ENCODE peak calls at places on chromosomes 6 and 20, in five cellular contexts. One of them, this sample, is unnamed.

GRCh38 chr6:84967965-84968364 is 203.6 kb upstream of the TBX18 start:
- DNase-seq in GM23338: peak
- DNase-seq in H1: no peak
- DNase-seq in Panc1: no peak
- DNase-seq in transverse colon: no peak
- DNase-seq in this sample: no peak

GRCh38 chr20:17304785-17305184 is 77.9 kb downstream of the PCSK2 start:
- DNase-seq in GM23338: peak
- DNase-seq in transverse colon: no peak
- DNase-seq in H1: no peak
- DNase-seq in Panc1: no peak
- DNase-seq in this sample: no peak

GRCh38 chr20:444862-445426 is 17.4 kb downstream of the TBC1D20 start:
- DNase-seq in GM23338: no peak
- DNase-seq in Panc1: no peak
- DNase-seq in transverse colon: no peak
- DNase-seq in H1: no peak
- DNase-seq in this sample: no peak

GRCh38 chr6:68226460-68226859 is 408.6 kb upstream of the ADGRB3 start:
- DNase-seq in GM23338: peak
- DNase-seq in Panc1: no peak
- DNase-seq in H1: no peak
- DNase-seq in transverse colon: no peak
- DNase-seq in this sample: no peak

GRCh38 chr6:98827295-98828159 is 6.8 kb upstream of the POU3F2 start:
- DNase-seq in H1: peak
- DNase-seq in GM23338: peak
- DNase-seq in Panc1: no peak
- DNase-seq in transverse colon: no peak
- DNase-seq in this sample: no peak

GRCh38 chr6:24856954-24857670 is 58.4 kb upstream of the ARMH2 start:
- DNase-seq in H1: no peak
- DNase-seq in transverse colon: no peak
- DNase-seq in Panc1: no peak
- DNase-seq in GM23338: no peak
- DNase-seq in this sample: no peak

GRCh38 chr20:45758096-45758495 is 33.6 kb downstream of the WFDC3 start:
- DNase-seq in Panc1: no peak
- DNase-seq in GM23338: no peak
- DNase-seq in H1: no peak
- DNase-seq in transverse colon: no peak
- DNase-seq in this sample: no peak

GRCh38 chr20:10501377-10501776 is 66.3 kb downstream of the SLX4IP start:
- DNase-seq in GM23338: peak
- DNase-seq in H1: no peak
- DNase-seq in Panc1: no peak
- DNase-seq in transverse colon: no peak
- DNase-seq in this sample: no peak

GRCh38 chr6:105839266-105839665 is 246.9 kb upstream of the PRDM1 start:
- DNase-seq in Panc1: no peak
- DNase-seq in H1: no peak
- DNase-seq in GM23338: no peak
- DNase-seq in transverse colon: no peak
- DNase-seq in this sample: no peak

DNA sequence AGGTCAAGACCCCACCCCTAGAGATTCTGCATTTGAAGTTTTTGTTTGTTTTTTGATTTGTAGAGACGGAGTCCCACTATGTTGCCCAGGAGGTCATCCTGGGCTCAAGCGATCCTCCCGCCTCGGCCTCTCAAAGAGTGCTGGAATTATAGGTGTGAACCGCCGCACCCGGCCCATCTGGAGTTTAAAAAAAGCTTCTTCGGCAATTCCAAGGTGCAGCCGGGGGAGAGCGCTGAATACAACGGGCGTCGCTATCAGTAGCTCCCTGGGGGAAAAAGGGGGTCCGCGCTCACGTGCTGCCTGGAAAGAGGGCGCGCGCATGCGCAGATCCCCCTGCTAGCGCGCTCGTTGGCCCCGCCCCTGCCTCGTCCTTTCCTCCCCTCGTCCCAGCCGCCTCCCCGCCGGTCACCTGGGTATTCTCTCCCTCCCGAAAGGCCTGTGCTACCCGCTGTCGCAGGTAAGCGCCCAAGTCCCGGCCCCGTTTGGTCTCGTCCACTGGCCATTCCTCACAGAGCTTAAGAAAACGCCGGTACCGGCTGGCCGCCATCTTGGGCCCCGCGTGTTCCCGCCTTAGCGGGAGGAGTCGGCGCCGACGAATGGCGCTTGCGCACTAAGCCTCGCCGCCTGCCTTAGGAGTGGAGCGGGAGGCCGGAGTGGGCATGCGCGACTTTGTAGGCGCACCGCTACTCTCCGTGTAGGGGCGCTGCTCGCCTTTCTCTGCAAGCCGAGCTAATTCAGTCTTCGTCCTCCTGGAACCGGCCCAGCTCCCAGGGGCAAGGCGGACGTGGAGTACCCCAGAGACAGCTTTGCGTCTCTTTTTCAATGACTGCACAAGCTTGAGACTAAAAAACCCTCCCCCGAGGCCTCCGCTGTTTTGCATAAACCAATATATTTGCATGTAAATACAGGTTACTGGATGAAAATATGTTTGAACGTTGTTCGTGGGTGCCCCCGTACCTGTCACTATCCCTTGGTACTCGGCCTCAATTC is at the start of gene UQCC2:
- DNase-seq in H1: peak
- DNase-seq in transverse colon: peak
- DNase-seq in Panc1: peak
- DNase-seq in GM23338: peak
- DNase-seq in this sample: peak
- TF ChIP-seq POLR2AphosphoS5 in H1: peak
- TF ChIP-seq POLR2AphosphoS5 in transverse colon: peak
- TF ChIP-seq POLR2AphosphoS5 in Panc1: peak
- TF ChIP-seq POLR2AphosphoS5 in GM23338: peak
- TF ChIP-seq POLR2AphosphoS5 in this sample: peak

GRCh38 chr6:142827356-142827755 is 117.6 kb downstream of the HIVEP2 start:
- DNase-seq in H1: no peak
- DNase-seq in GM23338: no peak
- DNase-seq in transverse colon: peak
- DNase-seq in Panc1: no peak
- DNase-seq in this sample: no peak
- TF ChIP-seq POLR2AphosphoS5 in H1: no peak
- TF ChIP-seq POLR2AphosphoS5 in GM23338: no peak
- TF ChIP-seq POLR2AphosphoS5 in transverse colon: peak
- TF ChIP-seq POLR2AphosphoS5 in Panc1: no peak
- TF ChIP-seq POLR2AphosphoS5 in this sample: no peak

GRCh38 chr20:20941468-20941889 is 164.7 kb downstream of the LINC00237 start:
- DNase-seq in transverse colon: no peak
- DNase-seq in H1: no peak
- DNase-seq in Panc1: no peak
- DNase-seq in GM23338: no peak
- DNase-seq in this sample: no peak

GRCh38 chr20:20950620-20951019 is 155.5 kb downstream of the LINC00237 start:
- DNase-seq in H1: no peak
- DNase-seq in transverse colon: no peak
- DNase-seq in Panc1: no peak
- DNase-seq in GM23338: no peak
- DNase-seq in this sample: no peak

DNA sequence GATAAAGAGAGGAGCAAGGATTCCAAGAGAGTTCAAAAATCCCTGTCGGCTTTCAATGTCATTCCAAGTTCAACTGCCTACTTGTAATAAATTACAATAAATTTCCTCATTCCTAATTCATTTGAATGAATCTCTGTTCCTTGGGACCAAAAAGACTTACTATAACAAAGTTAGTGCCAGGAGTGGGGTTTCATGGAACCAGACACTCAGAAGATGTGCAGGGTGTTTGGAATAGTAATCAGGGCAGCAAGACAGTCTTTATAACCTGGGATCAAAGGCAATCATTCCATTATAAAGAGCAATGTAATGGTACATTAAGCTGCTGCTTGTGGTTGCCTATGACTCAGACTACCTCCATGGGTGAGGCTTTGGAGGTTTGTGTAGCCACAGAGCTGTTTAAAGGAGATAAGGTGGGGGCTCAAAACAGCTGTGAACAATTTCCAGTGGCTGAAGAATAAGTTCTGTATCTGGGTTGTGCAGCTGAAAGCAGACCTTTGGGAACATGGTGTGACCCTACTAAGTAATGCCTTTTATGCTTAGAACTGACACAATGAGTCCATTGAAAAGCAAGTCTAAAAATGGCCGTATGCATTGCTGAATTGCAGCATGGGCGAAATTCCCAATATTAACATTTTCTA is 159.9 kb downstream of the LINC00237 start:
- DNase-seq in H1: no peak
- DNase-seq in Panc1: no peak
- DNase-seq in GM23338: no peak
- DNase-seq in transverse colon: no peak
- DNase-seq in this sample: no peak
- TF ChIP-seq POLR2AphosphoS5 in H1: no peak
- TF ChIP-seq POLR2AphosphoS5 in Panc1: no peak
- TF ChIP-seq POLR2AphosphoS5 in GM23338: no peak
- TF ChIP-seq POLR2AphosphoS5 in transverse colon: no peak
- TF ChIP-seq POLR2AphosphoS5 in this sample: no peak

GRCh38 chr6:33065312-33065711 is 8.1 kb downstream of the HLA-DPA1 start:
- DNase-seq in GM23338: no peak
- DNase-seq in transverse colon: no peak
- DNase-seq in Panc1: no peak
- DNase-seq in H1: no peak
- DNase-seq in this sample: no peak

GRCh38 chr6:33069021-33069738 is 4.3 kb downstream of the HLA-DPA1 start:
- DNase-seq in Panc1: no peak
- DNase-seq in H1: no peak
- DNase-seq in GM23338: peak
- DNase-seq in transverse colon: no peak
- DNase-seq in this sample: no peak

GRCh38 chr6:33070909-33071308 is 2.5 kb downstream of the HLA-DPA1 start:
- DNase-seq in Panc1: no peak
- DNase-seq in GM23338: no peak
- DNase-seq in transverse colon: no peak
- DNase-seq in H1: no peak
- DNase-seq in this sample: no peak

GRCh38 chr6:33064723-33065122 is 8.7 kb downstream of the HLA-DPA1 start:
- DNase-seq in Panc1: no peak
- DNase-seq in GM23338: no peak
- DNase-seq in H1: no peak
- DNase-seq in transverse colon: no peak
- DNase-seq in this sample: no peak

DNA sequence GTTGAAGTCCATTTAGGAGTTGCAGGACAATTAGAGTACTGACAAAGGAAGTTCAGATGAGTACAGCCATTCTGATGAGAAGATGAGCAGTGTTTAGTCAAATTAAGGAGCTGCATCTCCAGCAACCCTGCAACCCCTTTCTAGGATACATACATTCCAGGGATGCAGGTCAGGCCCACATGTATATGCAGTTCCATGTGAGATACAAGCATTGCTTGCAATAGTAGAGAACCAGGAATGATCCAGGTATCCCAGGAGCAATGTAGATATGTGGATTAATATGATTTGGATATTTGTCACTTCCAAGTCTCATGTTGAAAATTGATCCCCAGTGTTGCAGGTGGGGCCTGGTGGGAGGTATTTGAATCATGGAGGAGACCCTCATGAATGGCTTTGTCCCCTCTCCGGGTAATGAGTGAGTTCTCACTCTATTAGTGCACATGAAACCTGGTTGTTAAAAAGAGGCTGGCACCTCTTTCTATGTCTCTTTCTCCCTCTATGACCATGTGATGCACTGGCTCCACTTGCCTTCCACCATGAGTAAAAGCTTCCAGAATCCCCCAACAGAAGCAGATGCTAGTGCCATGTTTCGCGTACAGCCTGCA is 6.4 kb downstream of the HLA-DPA1 start:
- DNase-seq in GM23338: no peak
- DNase-seq in transverse colon: no peak
- DNase-seq in H1: no peak
- DNase-seq in Panc1: no peak
- DNase-seq in this sample: no peak
- TF ChIP-seq POLR2AphosphoS5 in GM23338: no peak
- TF ChIP-seq POLR2AphosphoS5 in transverse colon: no peak
- TF ChIP-seq POLR2AphosphoS5 in H1: no peak
- TF ChIP-seq POLR2AphosphoS5 in Panc1: no peak
- TF ChIP-seq POLR2AphosphoS5 in this sample: peak

GRCh38 chr20:8219403-8219802 is 87.3 kb downstream of the PLCB1 start:
- DNase-seq in transverse colon: no peak
- DNase-seq in Panc1: no peak
- DNase-seq in GM23338: no peak
- DNase-seq in H1: no peak
- DNase-seq in this sample: no peak
- TF ChIP-seq POLR2AphosphoS5 in transverse colon: no peak
- TF ChIP-seq POLR2AphosphoS5 in Panc1: no peak
- TF ChIP-seq POLR2AphosphoS5 in GM23338: no peak
- TF ChIP-seq POLR2AphosphoS5 in H1: no peak
- TF ChIP-seq POLR2AphosphoS5 in this sample: no peak

GRCh38 chr20:43987018-43987417 is 72.4 kb downstream of the TOX2 start:
- DNase-seq in H1: no peak
- DNase-seq in transverse colon: no peak
- DNase-seq in Panc1: no peak
- DNase-seq in GM23338: no peak
- DNase-seq in this sample: no peak

GRCh38 chr20:43988867-43989266 is 74.2 kb downstream of the TOX2 start:
- DNase-seq in transverse colon: no peak
- DNase-seq in H1: no peak
- DNase-seq in Panc1: no peak
- DNase-seq in GM23338: no peak
- DNase-seq in this sample: no peak

GRCh38 chr20:43988451-43988850 is 73.8 kb downstream of the TOX2 start:
- DNase-seq in Panc1: no peak
- DNase-seq in GM23338: no peak
- DNase-seq in transverse colon: peak
- DNase-seq in H1: no peak
- DNase-seq in this sample: no peak

GRCh38 chr20:43985608-43986316 is 71.1 kb downstream of the TOX2 start:
- DNase-seq in GM23338: peak
- DNase-seq in Panc1: no peak
- DNase-seq in transverse colon: peak
- DNase-seq in H1: no peak
- DNase-seq in this sample: no peak

GRCh38 chr20:43987531-43987930 is 72.9 kb downstream of the TOX2 start:
- DNase-seq in transverse colon: no peak
- DNase-seq in GM23338: no peak
- DNase-seq in Panc1: no peak
- DNase-seq in H1: no peak
- DNase-seq in this sample: no peak
- TF ChIP-seq POLR2AphosphoS5 in transverse colon: no peak
- TF ChIP-seq POLR2AphosphoS5 in GM23338: no peak
- TF ChIP-seq POLR2AphosphoS5 in Panc1: no peak
- TF ChIP-seq POLR2AphosphoS5 in H1: no peak
- TF ChIP-seq POLR2AphosphoS5 in this sample: no peak

GRCh38 chr6:16295471-16295870 is 57.1 kb downstream of the GMPR start:
- DNase-seq in Panc1: no peak
- DNase-seq in transverse colon: no peak
- DNase-seq in H1: no peak
- DNase-seq in GM23338: no peak
- DNase-seq in this sample: no peak
- TF ChIP-seq POLR2AphosphoS5 in Panc1: no peak
- TF ChIP-seq POLR2AphosphoS5 in transverse colon: no peak
- TF ChIP-seq POLR2AphosphoS5 in H1: no peak
- TF ChIP-seq POLR2AphosphoS5 in GM23338: no peak
- TF ChIP-seq POLR2AphosphoS5 in this sample: no peak

This sample was measured in GM12892.